ENCODE peak calls at places on chromosomes 7 and 10, in six cellular contexts. One of them, this sample, is unnamed.

GRCh38 chr10:31490858-31491504 is 172.0 kb downstream of the ZEB1 start:
- DNase-seq in A549: peak; percentile 11
- DNase-seq in gastrocnemius medialis: no peak
- DNase-seq in prostate gland: no peak
- DNase-seq in heart left ventricle: no peak
- DNase-seq in adrenal gland: peak; percentile 13
- DNase-seq in this sample: peak; percentile 26

GRCh38 chr7:27210441-27211083 is 10.7 kb upstream of the HOXA13 start:
- DNase-seq in A549: peak; percentile 64
- DNase-seq in gastrocnemius medialis: peak; percentile 33
- DNase-seq in prostate gland: peak; percentile 64
- DNase-seq in heart left ventricle: no peak
- DNase-seq in adrenal gland: no peak
- DNase-seq in this sample: peak; percentile 70

GRCh38 chr7:111741811-111742240 is 179.5 kb upstream of the IMMP2L start:
- DNase-seq in A549: peak; percentile 82
- DNase-seq in gastrocnemius medialis: no peak
- DNase-seq in prostate gland: peak; percentile 65
- DNase-seq in heart left ventricle: no peak
- DNase-seq in adrenal gland: no peak
- DNase-seq in this sample: peak; percentile 76

GRCh38 chr10:107442035-107442505 is 277.6 kb upstream of the SORCS1 start:
- DNase-seq in A549: no peak
- DNase-seq in gastrocnemius medialis: no peak
- DNase-seq in prostate gland: no peak
- DNase-seq in heart left ventricle: no peak
- DNase-seq in adrenal gland: no peak
- DNase-seq in this sample: no peak

GRCh38 chr7:2701832-2702593 is 14.0 kb downstream of the AMZ1 start:
- DNase-seq in A549: no peak
- DNase-seq in gastrocnemius medialis: peak; percentile 71
- DNase-seq in prostate gland: no peak
- DNase-seq in heart left ventricle: no peak
- DNase-seq in adrenal gland: peak; percentile 54
- DNase-seq in this sample: peak; percentile 49

GRCh38 chr10:3366043-3366442 is 193.5 kb upstream of the PITRM1 start:
- DNase-seq in A549: no peak
- DNase-seq in gastrocnemius medialis: no peak
- DNase-seq in prostate gland: no peak
- DNase-seq in heart left ventricle: no peak
- DNase-seq in adrenal gland: no peak
- DNase-seq in this sample: no peak

GRCh38 chr7:23981758-23982157 is 271.7 kb downstream of the STK31 start:
- DNase-seq in A549: no peak
- DNase-seq in gastrocnemius medialis: no peak
- DNase-seq in prostate gland: peak; percentile 11
- DNase-seq in heart left ventricle: no peak
- DNase-seq in adrenal gland: no peak
- DNase-seq in this sample: no peak

GRCh38 chr7:139494835-139495568 is 11.5 kb upstream of the KLRG2 start:
- DNase-seq in A549: no peak
- DNase-seq in gastrocnemius medialis: no peak
- DNase-seq in prostate gland: no peak
- DNase-seq in heart left ventricle: no peak
- DNase-seq in adrenal gland: no peak
- DNase-seq in this sample: no peak

GRCh38 chr10:130127612-130128607 is 8.3 kb upstream of the GLRX3 start:
- DNase-seq in A549: peak; percentile 74
- DNase-seq in gastrocnemius medialis: peak; percentile 28
- DNase-seq in prostate gland: peak; percentile 55
- DNase-seq in heart left ventricle: peak; percentile 32
- DNase-seq in adrenal gland: peak; percentile 58
- DNase-seq in this sample: peak; percentile 58

GRCh38 chr10:110010076-110011069 is 2.6 kb downstream of the ADD3 start:
- DNase-seq in A549: no peak
- DNase-seq in gastrocnemius medialis: no peak
- DNase-seq in prostate gland: no peak
- DNase-seq in heart left ventricle: no peak
- DNase-seq in adrenal gland: no peak
- DNase-seq in this sample: no peak

GRCh38 chr7:38541440-38541839 is 89.7 kb downstream of the AMPH start:
- DNase-seq in A549: no peak
- DNase-seq in gastrocnemius medialis: no peak
- DNase-seq in prostate gland: no peak
- DNase-seq in heart left ventricle: no peak
- DNase-seq in adrenal gland: no peak
- DNase-seq in this sample: no peak

GRCh38 chr7:129923709-129924108 is 29.1 kb downstream of the UBE2H start:
- DNase-seq in A549: peak; percentile 38
- DNase-seq in gastrocnemius medialis: no peak
- DNase-seq in prostate gland: no peak
- DNase-seq in heart left ventricle: no peak
- DNase-seq in adrenal gland: peak; percentile 39
- DNase-seq in this sample: no peak

GRCh38 chr7:2030475-2031456 is 202.0 kb downstream of the MAD1L1 start:
- DNase-seq in A549: no peak
- DNase-seq in gastrocnemius medialis: no peak
- DNase-seq in prostate gland: no peak
- DNase-seq in heart left ventricle: no peak
- DNase-seq in adrenal gland: no peak
- DNase-seq in this sample: no peak

GRCh38 chr7:78134256-78134655 is 335.7 kb downstream of the PHTF2 start:
- DNase-seq in A549: peak; percentile 33
- DNase-seq in gastrocnemius medialis: no peak
- DNase-seq in prostate gland: no peak
- DNase-seq in heart left ventricle: no peak
- DNase-seq in adrenal gland: peak; percentile 18
- DNase-seq in this sample: no peak

GRCh38 chr10:124225029-124225467 is 131.7 kb upstream of the CHST15 start:
- DNase-seq in A549: no peak
- DNase-seq in gastrocnemius medialis: no peak
- DNase-seq in prostate gland: no peak
- DNase-seq in heart left ventricle: no peak
- DNase-seq in adrenal gland: no peak
- DNase-seq in this sample: no peak

DNA sequence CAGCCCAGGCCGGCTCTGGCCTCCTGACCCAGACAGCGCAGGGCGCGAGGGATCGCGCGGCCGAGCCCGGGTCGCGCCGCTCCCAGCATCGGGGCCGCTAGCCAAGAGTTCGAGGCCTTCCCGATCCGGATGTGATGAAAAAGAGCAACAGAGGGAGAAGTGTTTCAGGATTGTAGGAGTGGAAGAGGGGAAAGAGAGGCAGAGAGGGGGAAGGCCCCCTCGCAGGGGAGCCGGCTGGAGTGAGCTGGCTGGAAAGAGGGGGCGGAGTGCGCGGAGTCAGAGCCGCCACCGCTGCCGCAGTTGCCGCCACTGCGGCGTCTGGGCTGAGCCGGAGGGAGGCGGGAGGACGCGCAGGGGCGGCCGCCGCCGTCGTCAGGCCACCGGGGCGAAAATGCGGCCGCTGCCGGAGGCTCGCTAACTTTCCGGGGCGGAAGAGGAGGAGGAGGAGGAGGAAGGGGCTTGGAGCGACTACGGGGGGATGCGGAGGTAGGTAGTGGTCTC is 307 bp downstream of the MDFIC start:
- DNase-seq in A549: peak; percentile 68
- DNase-seq in gastrocnemius medialis: peak; percentile 14
- DNase-seq in prostate gland: peak; percentile 11
- DNase-seq in heart left ventricle: peak; percentile 70
- DNase-seq in adrenal gland: peak; percentile 69
- DNase-seq in this sample: peak; percentile 18
- TF ChIP-seq POLR2A in A549: peak; percentile 32
- TF ChIP-seq POLR2A in gastrocnemius medialis: peak; percentile 34
- TF ChIP-seq POLR2A in prostate gland: no peak
- TF ChIP-seq POLR2A in heart left ventricle: peak; percentile 44
- TF ChIP-seq POLR2A in adrenal gland: peak; percentile 53
- TF ChIP-seq POLR2A in this sample: no peak

DNA sequence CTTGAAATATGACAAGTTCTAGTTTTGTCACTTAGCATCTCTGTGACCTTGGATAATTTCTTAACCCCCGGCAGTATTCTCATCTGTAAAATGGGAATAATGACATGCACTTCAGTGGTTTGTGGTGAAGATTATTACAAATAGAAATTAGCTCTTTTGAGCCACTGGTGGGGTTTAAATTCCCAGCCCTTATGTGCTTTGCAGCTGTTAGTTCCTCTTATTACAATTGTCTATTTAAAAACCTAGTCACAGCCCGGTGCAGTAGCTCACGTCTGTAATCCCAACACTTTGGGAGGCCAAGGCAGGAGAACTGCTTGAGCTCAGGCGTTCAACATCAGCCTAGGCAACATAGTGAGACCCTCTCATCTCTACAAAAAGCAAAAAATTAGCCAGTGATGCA is 30.1 kb downstream of the CAV1 start:
- DNase-seq in A549: no peak
- DNase-seq in gastrocnemius medialis: no peak
- DNase-seq in prostate gland: no peak
- DNase-seq in heart left ventricle: no peak
- DNase-seq in adrenal gland: no peak
- DNase-seq in this sample: no peak
- TF ChIP-seq POLR2A in A549: no peak
- TF ChIP-seq POLR2A in gastrocnemius medialis: no peak
- TF ChIP-seq POLR2A in prostate gland: no peak
- TF ChIP-seq POLR2A in heart left ventricle: no peak
- TF ChIP-seq POLR2A in adrenal gland: no peak
- TF ChIP-seq POLR2A in this sample: no peak

DNA sequence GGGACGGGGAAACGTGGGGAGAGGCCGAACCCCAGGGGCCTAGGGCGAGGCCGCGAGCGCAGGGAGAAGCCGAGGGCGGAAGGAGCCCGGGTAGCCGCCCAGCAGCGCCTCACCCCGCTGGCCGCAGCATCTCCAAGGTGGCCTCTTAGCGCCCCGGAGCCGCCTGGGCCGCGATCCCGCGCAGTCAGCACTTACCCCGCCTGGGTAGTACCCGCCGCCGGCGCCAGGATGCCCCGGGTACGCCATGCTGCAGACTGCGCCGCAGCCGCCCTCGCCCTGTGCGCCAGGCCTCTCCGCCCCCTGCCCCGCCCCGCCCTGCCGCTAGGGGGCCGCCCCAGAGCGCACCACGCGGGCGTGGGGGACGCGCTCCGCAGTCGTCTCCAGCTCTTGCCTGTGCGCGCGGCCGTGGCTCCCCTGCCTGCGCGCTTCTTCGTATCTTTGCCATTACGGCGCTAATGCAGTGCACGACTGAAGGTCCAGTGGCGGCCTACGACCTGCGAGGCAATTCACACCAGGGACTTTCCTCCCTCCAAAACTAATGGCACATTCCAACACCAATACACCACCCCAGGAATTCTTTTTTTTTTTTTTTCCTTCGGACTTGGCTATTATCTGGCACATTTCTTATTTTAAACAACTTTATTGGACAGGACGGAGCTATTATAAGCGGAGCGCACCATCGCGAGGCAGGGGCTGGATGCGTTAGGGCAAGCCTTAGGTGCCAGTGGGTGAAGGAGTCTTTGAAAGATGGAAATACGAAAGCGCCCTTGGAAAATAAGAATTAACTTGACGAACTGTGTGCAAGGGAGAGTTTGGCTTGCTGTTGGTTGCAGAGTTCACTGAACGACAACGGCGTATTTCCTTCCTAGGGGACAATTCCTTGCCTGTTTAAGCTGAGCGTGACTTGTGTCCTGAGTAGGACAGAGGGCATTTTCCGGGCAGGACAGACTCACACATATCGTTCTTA is at the start of gene SRI:
- DNase-seq in A549: peak; percentile 89
- DNase-seq in gastrocnemius medialis: peak; percentile 73
- DNase-seq in prostate gland: peak; percentile 81
- DNase-seq in heart left ventricle: peak; percentile 87
- DNase-seq in adrenal gland: peak; percentile 86
- DNase-seq in this sample: peak; percentile 87
- TF ChIP-seq POLR2A in A549: peak; percentile 86
- TF ChIP-seq POLR2A in gastrocnemius medialis: peak; percentile 64
- TF ChIP-seq POLR2A in prostate gland: peak; percentile 88
- TF ChIP-seq POLR2A in heart left ventricle: peak; percentile 81
- TF ChIP-seq POLR2A in adrenal gland: peak; percentile 81
- TF ChIP-seq POLR2A in this sample: no peak

GRCh38 chr10:122980209-122981065 is at the start of gene PSTK:
- DNase-seq in A549: peak; percentile 94
- DNase-seq in gastrocnemius medialis: peak; percentile 84
- DNase-seq in prostate gland: peak; percentile 79
- DNase-seq in heart left ventricle: peak; percentile 91
- DNase-seq in adrenal gland: peak; percentile 92
- DNase-seq in this sample: peak; percentile 94
- TF ChIP-seq POLR2A in A549: peak; percentile 62
- TF ChIP-seq POLR2A in gastrocnemius medialis: no peak
- TF ChIP-seq POLR2A in prostate gland: peak; percentile 35
- TF ChIP-seq POLR2A in heart left ventricle: peak; percentile 53
- TF ChIP-seq POLR2A in adrenal gland: peak; percentile 80
- TF ChIP-seq POLR2A in this sample: no peak

GRCh38 chr7:80134536-80135305 is at the start of gene GNAI1:
- DNase-seq in A549: peak; percentile 78
- DNase-seq in gastrocnemius medialis: peak; percentile 34
- DNase-seq in prostate gland: peak; percentile 44
- DNase-seq in heart left ventricle: peak; percentile 72
- DNase-seq in adrenal gland: peak; percentile 93
- DNase-seq in this sample: peak; percentile 84
- TF ChIP-seq POLR2A in A549: peak; percentile 77
- TF ChIP-seq POLR2A in gastrocnemius medialis: peak; percentile 68
- TF ChIP-seq POLR2A in prostate gland: peak; percentile 64
- TF ChIP-seq POLR2A in heart left ventricle: peak; percentile 70
- TF ChIP-seq POLR2A in adrenal gland: peak; percentile 80
- TF ChIP-seq POLR2A in this sample: peak; percentile 69

This sample was measured in testis.